ENCODE peak calls at places on chromosomes 6 and 20, in nine cellular contexts. E, O, C, A, K, N, W, R and B are unnamed samples.
A peak's percentile ranks its signal among the peaks of the same experiment; 100 is the strongest.

GRCh38 chr6:6351626-6352025 is 31.2 kb upstream of the F13A1 start:
- DNase-seq in E (no peak), O (no peak), C (no peak), A (no peak), K (no peak), N (no peak), W (no peak), R (no peak), B (no peak)

GRCh38 chr6:134436281-134436815 is 118.4 kb upstream of the SGK1 start:
- DNase-seq in E (no peak), O (peak; percentile 57), C (peak; percentile 80), A (no peak), K (peak; percentile 19), N (peak; percentile 52), W (peak; percentile 85), R (no peak), B (peak; percentile 20)

GRCh38 chr6:161215876-161216615 is 57.8 kb downstream of the AGPAT4 start:
- DNase-seq in E (no peak), O (no peak), C (no peak), A (no peak), K (no peak), N (no peak), W (peak; percentile 4), R (no peak), B (no peak)

GRCh38 chr6:139325686-139326085 is 33.9 kb upstream of the TXLNB start:
- DNase-seq in E (no peak), O (no peak), C (no peak), A (no peak), K (no peak), N (no peak), W (no peak), R (no peak), B (no peak)

GRCh38 chr6:23454090-23454998 is 671.7 kb upstream of the NRSN1 start:
- DNase-seq in E (no peak), O (no peak), C (no peak), A (no peak), K (no peak), N (no peak), W (no peak), R (no peak), B (no peak)

GRCh38 chr20:3595541-3595940 is 67.7 kb downstream of the GFRA4 start:
- DNase-seq in E (no peak), O (no peak), C (no peak), A (no peak), K (no peak), N (no peak), W (no peak), R (no peak), B (no peak)

GRCh38 chr6:105433723-105434122 is 30.8 kb upstream of the PREP start:
- DNase-seq in E (no peak), O (no peak), C (no peak), A (no peak), K (no peak), N (no peak), W (no peak), R (no peak), B (no peak)

GRCh38 chr6:30885999-30886896 is 1.9 kb downstream of the DDR1 start:
- DNase-seq in E (peak; percentile 89), O (no peak), C (peak; percentile 52), A (peak; percentile 48), K (no peak), N (peak; percentile 73), W (no peak), R (peak; percentile 98), B (peak; percentile 66)

GRCh38 chr20:49515588-49515987 is 33.1 kb upstream of the KCNB1 start:
- DNase-seq in E (no peak), O (no peak), C (no peak), A (no peak), K (no peak), N (no peak), W (no peak), R (no peak), B (no peak)

GRCh38 chr20:32433311-32434021 is 75.3 kb downstream of the ASXL1 start:
- DNase-seq in E (no peak), O (no peak), C (no peak), A (no peak), K (no peak), N (peak; percentile 59), W (no peak), R (peak; percentile 43), B (peak; percentile 49)

GRCh38 chr20:22861231-22861980 is 173.7 kb upstream of the SSTR4 start:
- DNase-seq in E (no peak), O (no peak), C (no peak), A (no peak), K (no peak), N (no peak), W (no peak), R (no peak), B (no peak)

GRCh38 chr20:33277471-33278441 is 5.3 kb upstream of the BPIFB1 start:
- DNase-seq in E (peak; percentile 75), O (no peak), C (no peak), A (no peak), K (no peak), N (no peak), W (no peak), R (peak; percentile 66), B (no peak)

GRCh38 chr20:10730629-10731183 is 56.9 kb upstream of the JAG1 start:
- DNase-seq in E (no peak), O (no peak), C (no peak), A (no peak), K (no peak), N (no peak), W (no peak), R (no peak), B (no peak)

GRCh38 chr20:13340088-13340487 is 119.0 kb downstream of the ISM1 start:
- DNase-seq in E (no peak), O (no peak), C (no peak), A (no peak), K (no peak), N (no peak), W (no peak), R (no peak), B (no peak)

GRCh38 chr20:22402550-22402949 is 181.8 kb downstream of the FOXA2 start:
- DNase-seq in E (no peak), O (no peak), C (no peak), A (no peak), K (no peak), N (no peak), W (no peak), R (no peak), B (no peak)

GRCh38 chr6:52405243-52405642 is 14.9 kb upstream of the EFHC1 start:
- DNase-seq in E (no peak), O (no peak), C (no peak), A (no peak), K (no peak), N (no peak), W (no peak), R (no peak), B (no peak)

GRCh38 chr20:48970681-48971370 is 49.3 kb downstream of the ARFGEF2 start:
- DNase-seq in E (no peak), O (no peak), C (no peak), A (no peak), K (no peak), N (no peak), W (no peak), R (no peak), B (peak; percentile 42)

GRCh38 chr20:1330075-1330830 is 1.3 kb upstream of the SDCBP2 start:
- DNase-seq in E (no peak), O (peak; percentile 54), C (peak; percentile 58), A (peak; percentile 70), K (no peak), N (peak; percentile 74), W (peak; percentile 44), R (peak; percentile 2), B (peak; percentile 49)

GRCh38 chr20:30816182-30816645 is 441.2 kb upstream of the DEFB115 start:
- DNase-seq in E (peak; percentile 9), O (peak; percentile 52), C (no peak), A (peak; percentile 33), K (no peak), N (peak; percentile 35), W (no peak), R (peak; percentile 42), B (no peak)

GRCh38 chr20:18628330-18628941 is 40.6 kb downstream of the DTD1 start:
- DNase-seq in E (peak; percentile 50), O (no peak), C (peak; percentile 18), A (no peak), K (no peak), N (no peak), W (no peak), R (peak; percentile 77), B (no peak)

GRCh38 chr20:3687655-3688054 is 5.8 kb upstream of the ADAM33 start:
- DNase-seq in E (no peak), O (no peak), C (no peak), A (no peak), K (no peak), N (no peak), W (no peak), R (peak; percentile 80), B (peak; percentile 77)

GRCh38 chr20:57013221-57013620 is 253.2 kb downstream of the BMP7 start:
- DNase-seq in E (no peak), O (no peak), C (no peak), A (no peak), K (no peak), N (no peak), W (no peak), R (no peak), B (no peak)

GRCh38 chr6:168196881-168197635 is 118.0 kb upstream of the FRMD1 start:
- DNase-seq in E (no peak), O (no peak), C (no peak), A (no peak), K (no peak), N (no peak), W (no peak), R (no peak), B (no peak)

GRCh38 chr20:11091496-11091895 is 417.7 kb upstream of the JAG1 start:
- DNase-seq in E (no peak), O (no peak), C (no peak), A (no peak), K (no peak), N (no peak), W (no peak), R (no peak), B (no peak)

GRCh38 chr20:19348582-19348981 is 136.1 kb downstream of the SLC24A3 start:
- DNase-seq in E (no peak), O (no peak), C (no peak), A (no peak), K (no peak), N (no peak), W (no peak), R (no peak), B (no peak)

GRCh38 chr20:47040506-47041125 is 146.0 kb downstream of the EYA2 start:
- DNase-seq in E (no peak), O (no peak), C (no peak), A (no peak), K (no peak), N (no peak), W (no peak), R (no peak), B (no peak)

GRCh38 chr6:105620878-105621277 is 218.0 kb upstream of the PREP start:
- DNase-seq in E (no peak), O (no peak), C (peak; percentile 25), A (no peak), K (no peak), N (no peak), W (peak; percentile 71), R (no peak), B (no peak)

GRCh38 chr6:159582736-159583135 is 110.3 kb downstream of the SOD2 start:
- DNase-seq in E (no peak), O (no peak), C (no peak), A (no peak), K (no peak), N (no peak), W (no peak), R (no peak), B (no peak)

GRCh38 chr6:170089937-170090335 is 200.9 kb downstream of the DLL1 start:
- DNase-seq in E (no peak), O (peak; percentile 47), C (peak; percentile 18), A (no peak), K (no peak), N (peak; percentile 24), W (no peak), R (no peak), B (peak; percentile 4)

GRCh38 chr6:138500867-138501446 is 1.7 kb upstream of the NHSL1 start:
- DNase-seq in E (no peak), O (no peak), C (no peak), A (no peak), K (no peak), N (no peak), W (no peak), R (no peak), B (no peak)

GRCh38 chr6:69164564-69165252 is 529.6 kb downstream of the ADGRB3 start:
- DNase-seq in E (peak; percentile 31), O (no peak), C (no peak), A (no peak), K (no peak), N (no peak), W (no peak), R (peak; percentile 42), B (no peak)